ENCODE peak calls at places on chromosome 14, in four cellular contexts. A is AG04450, K is psoas muscle, I is MM.1S. P is an unnamed sample.

GRCh38 chr14:31945074-31945613 is 132.0 kb upstream of the ARHGAP5 start:
- DNase-seq in A (no peak), K (no peak), I (peak; percentile 9), P (no peak)

GRCh38 chr14:105067140-105067968 is 2.1 kb upstream of the GPR132 start:
- DNase-seq in K (peak; percentile 40), I (peak; percentile 18), A (no peak), P (no peak)

GRCh38 chr14:58738189-58738836 is 100.6 kb downstream of the DACT1 start:
- DNase-seq in I (no peak), A (peak; percentile 78), K (no peak), P (no peak)

GRCh38 chr14:103074699-103075341 is 9.2 kb upstream of the LBHD2 start:
- DNase-seq in I (no peak), A (no peak), K (peak; percentile 87), P (peak; percentile 17)

GRCh38 chr14:28294834-28295440 is 471.6 kb upstream of the FOXG1 start:
- DNase-seq in K (no peak), A (no peak), I (peak; percentile 7), P (no peak)

GRCh38 chr14:98808494-98809407 is 463.2 kb downstream of the BCL11B start:
- DNase-seq in I (no peak), K (no peak), A (no peak), P (no peak)

GRCh38 chr14:101980700-101981099 is 16.3 kb downstream of the DYNC1H1 start:
- DNase-seq in A (peak; percentile 98), K (peak; percentile 72), I (no peak), P (peak; percentile 64)

GRCh38 chr14:85279407-85279806 is 250.5 kb upstream of the FLRT2 start:
- DNase-seq in I (no peak), K (no peak), A (no peak), P (no peak)

GRCh38 chr14:54767139-54767431 is 135.5 kb downstream of the GCH1 start:
- DNase-seq in A (no peak), K (no peak), I (no peak), P (no peak)

GRCh38 chr14:36021030-36021422 is 155.5 kb downstream of the PTCSC3 start:
- DNase-seq in I (no peak), A (no peak), K (no peak), P (no peak)

GRCh38 chr14:103546651-103547454 is 15.6 kb downstream of the BAG5 start:
- DNase-seq in A (no peak), I (peak; percentile 40), K (peak; percentile 88), P (peak; percentile 85)

GRCh38 chr14:60488175-60488574 is 2.3 kb upstream of the C14orf39 start:
- DNase-seq in I (no peak), K (no peak), A (no peak), P (no peak)

GRCh38 chr14:95489163-95489887 is 27.1 kb downstream of the SYNE3 start:
- DNase-seq in K (no peak), A (no peak), I (no peak), P (no peak)

GRCh38 chr14:52902971-52903385 is 47.9 kb downstream of the FERMT2 start:
- DNase-seq in A (no peak), K (no peak), I (no peak), P (no peak)

GRCh38 chr14:105912641-105913180 is 386.3 kb downstream of the TMEM121 start:
- DNase-seq in K (peak; percentile 20), I (no peak), A (no peak), P (no peak)

GRCh38 chr14:68669101-68669500 is 123.8 kb downstream of the ZFP36L1 start:
- DNase-seq in I (no peak), A (no peak), K (no peak), P (no peak)

GRCh38 chr14:92360666-92361370 is 37.9 kb downstream of the SLC24A4 start:
- DNase-seq in K (no peak), I (peak; percentile 6), A (no peak), P (no peak)

GRCh38 chr14:102668291-102668873 is 75.9 kb downstream of the RCOR1 start:
- DNase-seq in A (no peak), K (no peak), I (no peak), P (no peak)

GRCh38 chr14:94373708-94374107 is 14.7 kb downstream of the SERPINA1 start:
- DNase-seq in K (no peak), I (no peak), A (peak; percentile 92), P (no peak)

GRCh38 chr14:98963610-98964009 is 308.4 kb downstream of the BCL11B start:
- DNase-seq in A (no peak), I (no peak), K (no peak), P (no peak)

GRCh38 chr14:23556700-23557440 is 799 bp downstream of the THTPA start:
- DNase-seq in I (no peak), A (no peak), K (no peak), P (no peak)

GRCh38 chr14:99573000-99573330 is 31.0 kb downstream of the CCDC85C start:
- DNase-seq in K (no peak), I (no peak), A (no peak), P (no peak)

GRCh38 chr14:85402546-85403162 is 127.3 kb upstream of the FLRT2 start:
- DNase-seq in K (no peak), A (no peak), I (no peak), P (no peak)

GRCh38 chr14:30779210-30779609 is 95.1 kb upstream of the COCH start:
- DNase-seq in A (no peak), I (peak; percentile 40), K (no peak), P (no peak)

GRCh38 chr14:35404496-35405303 is at the start of gene NFKBIA:
- DNase-seq in K (peak; percentile 97), I (peak; percentile 78), A (no peak), P (peak; percentile 94)

GRCh38 chr14:86038401-86038985 is 508.5 kb downstream of the FLRT2 start:
- DNase-seq in I (peak; percentile 31), A (peak; percentile 29), K (no peak), P (peak; percentile 41)

GRCh38 chr14:102722646-102723045 is 54.6 kb upstream of the TRAF3 start:
- DNase-seq in A (no peak), K (no peak), I (no peak), P (no peak)

DNA sequence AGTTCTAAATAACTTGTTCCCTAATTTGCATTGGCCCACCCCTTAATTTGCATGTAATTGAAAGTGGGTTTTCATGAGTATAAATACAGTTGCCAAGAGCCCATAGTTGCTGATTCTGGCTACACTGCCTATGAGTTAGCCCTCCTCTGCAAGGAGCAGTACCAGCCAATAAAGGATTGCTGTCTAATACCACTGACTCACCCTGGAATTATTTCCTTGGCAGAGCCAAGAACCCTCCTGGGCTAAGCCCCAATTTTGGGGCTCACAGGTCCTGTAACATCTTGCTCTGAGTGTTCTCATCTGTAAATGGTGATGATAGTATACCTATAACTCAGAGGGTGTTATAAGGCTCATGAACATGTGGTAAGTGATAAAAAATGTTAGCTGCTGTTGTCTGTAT is 6.8 kb downstream of the TTC8 start:
- DNase-seq in I (no peak), K (no peak), A (no peak), P (no peak)
- H3K27ac ChIP-seq in I (no peak overlapping the region), K (no peak overlapping the region), A (no peak overlapping the region), P (no peak overlapping the region)

DNA sequence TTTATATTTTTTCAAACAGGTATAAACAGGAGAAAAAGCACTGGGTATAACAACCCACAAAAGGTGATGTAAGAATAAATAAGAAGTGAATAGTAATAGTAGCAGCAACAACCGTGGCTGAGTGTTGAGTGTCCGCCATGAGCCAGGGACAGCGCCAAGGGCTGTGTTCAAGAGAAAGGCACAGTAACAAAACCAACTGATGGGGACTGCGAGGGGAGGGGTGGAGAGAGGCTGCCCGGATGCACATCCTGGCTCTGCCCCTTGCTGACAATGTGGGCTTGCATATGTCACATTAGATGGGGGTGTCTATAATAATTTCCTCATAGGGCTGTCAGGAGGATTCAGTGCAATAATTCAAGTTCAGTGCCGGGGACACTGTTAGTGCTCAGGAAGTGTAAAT is 912.4 kb downstream of the VRK1 start:
- DNase-seq in A (no peak), I (no peak), K (no peak), P (no peak)
- H3K4me3 ChIP-seq in A (no peak overlapping the region), I (no peak overlapping the region), K (no peak overlapping the region), P (no peak overlapping the region)

GRCh38 chr14:100901391-100902183 is 1.9 kb downstream of the RTL1 start:
- DNase-seq in I (no peak), K (no peak), A (no peak), P (no peak)

GRCh38 chr14:100900837-100901390 is 2.6 kb downstream of the RTL1 start:
- DNase-seq in A (no peak), K (no peak), I (no peak), P (no peak)

GRCh38 chr14:100903672-100904185 is at the start of gene RTL1:
- DNase-seq in A (no peak), I (no peak), K (no peak), P (no peak)

GRCh38 chr14:100902792-100903191 is 730 bp downstream of the RTL1 start:
- DNase-seq in K (no peak), A (no peak), I (no peak), P (no peak)

GRCh38 chr14:100902295-100902694 is 1.2 kb downstream of the RTL1 start:
- DNase-seq in K (no peak), A (no peak), I (no peak), P (no peak)
- TF ChIP-seq CTCF in K (no peak), A (peak; percentile 24), I (no peak), P (no peak)

GRCh38 chr14:26987734-26988363 is 390.0 kb upstream of the NOVA1 start:
- DNase-seq in K (no peak), A (no peak), I (peak; percentile 76), P (no peak)

GRCh38 chr14:26982071-26982470 is 384.2 kb upstream of the NOVA1 start:
- DNase-seq in I (no peak), A (no peak), K (no peak), P (no peak)

GRCh38 chr14:26984318-26985177 is 386.7 kb upstream of the NOVA1 start:
- DNase-seq in I (peak; percentile 41), K (no peak), A (no peak), P (peak; percentile 51)
- H3K27ac ChIP-seq in I (no peak overlapping the region), K (no peak overlapping the region), A (no peak overlapping the region), P (no peak overlapping the region)

GRCh38 chr14:75206190-75206589 is 29.8 kb upstream of the TMED10 start:
- DNase-seq in K (no peak), A (no peak), I (no peak), P (no peak)
- H3K4me3 ChIP-seq in K (no peak overlapping the region), A (no peak overlapping the region), I (no peak overlapping the region), P (no peak overlapping the region)

DNA sequence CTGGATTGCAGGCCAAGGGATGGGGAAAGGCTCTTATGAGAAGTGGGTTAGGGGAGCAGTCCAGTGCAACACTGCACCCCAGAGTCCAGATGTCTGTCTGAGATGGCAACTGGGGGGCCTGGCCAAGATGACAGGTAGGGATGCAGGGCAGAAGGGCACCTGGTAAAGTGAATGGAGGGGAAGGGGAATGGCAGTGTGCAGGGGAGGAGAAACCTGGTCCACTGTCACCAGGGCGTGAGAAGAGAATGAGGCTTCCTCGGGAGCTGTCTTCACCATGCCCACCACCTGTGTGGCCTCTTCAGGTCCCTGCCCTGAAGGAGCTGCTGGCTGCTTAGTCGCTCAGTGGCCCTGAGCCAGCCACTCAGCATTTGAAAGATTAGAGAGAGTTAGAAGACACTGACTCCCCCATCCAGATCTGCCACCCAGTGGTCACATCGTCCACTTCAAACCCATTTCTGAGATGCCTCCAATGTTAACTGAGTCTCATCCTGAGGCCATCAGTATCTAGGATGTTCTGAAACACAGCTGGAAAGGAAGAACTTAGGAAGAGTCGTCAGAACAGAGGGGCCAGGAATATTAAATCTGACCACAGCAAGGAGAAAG is 57.3 kb downstream of the PLEKHG3 start:
- DNase-seq in K (peak; percentile 44), I (no peak), A (no peak), P (no peak)
- TF ChIP-seq CTCF in K (no peak), I (no peak), A (peak; percentile 15), P (no peak)